ENCODE peak calls at places on chromosomes 13 and 19, in six cellular contexts. M, V, F, Y, B and S are unnamed samples.

GRCh38 chr19:4103073-4103418 is 20.9 kb downstream of the MAP2K2 start:
- DNase-seq in M (no peak), V (peak; percentile 48), F (peak; percentile 32), Y (no peak), B (no peak), S (no peak)

GRCh38 chr19:2727640-2727944 is 6.4 kb upstream of the DIRAS1 start:
- DNase-seq in M (no peak), V (no peak), F (no peak), Y (no peak), B (no peak), S (no peak)

GRCh38 chr13:30520571-30520970 is 54.8 kb upstream of the HMGB1 start:
- DNase-seq in M (no peak), V (no peak), F (peak; percentile 86), Y (no peak), B (no peak), S (no peak)

GRCh38 chr13:114140909-114141255 is 8.5 kb upstream of the RASA3 start:
- DNase-seq in M (peak; percentile 52), V (no peak), F (no peak), Y (no peak), B (no peak), S (peak; percentile 33)

GRCh38 chr13:72805663-72806341 is 23.9 kb downstream of the PIBF1 start:
- DNase-seq in M (no peak), V (no peak), F (no peak), Y (no peak), B (no peak), S (no peak)

GRCh38 chr13:110361365-110361911 is 54.4 kb downstream of the COL4A2 start:
- DNase-seq in M (no peak), V (peak; percentile 88), F (peak; percentile 60), Y (peak; percentile 67), B (no peak), S (no peak)

GRCh38 chr19:48874309-48875135 is 2.3 kb downstream of the PPP1R15A start:
- DNase-seq in M (peak; percentile 45), V (peak; percentile 67), F (peak; percentile 87), Y (peak; percentile 70), B (no peak), S (no peak)

GRCh38 chr19:31664997-31665396 is 315.8 kb upstream of the TSHZ3 start:
- DNase-seq in M (no peak), V (no peak), F (no peak), Y (no peak), B (no peak), S (no peak)

GRCh38 chr13:64810701-64811258 is 2419.4 kb downstream of the PCDH9 start:
- DNase-seq in M (no peak), V (no peak), F (peak; percentile 0), Y (peak; percentile 37), B (no peak), S (no peak)

GRCh38 chr13:79803939-79804487 is 323.1 kb downstream of the NDFIP2 start:
- DNase-seq in M (no peak), V (no peak), F (no peak), Y (no peak), B (no peak), S (no peak)

GRCh38 chr19:4987286-4987685 is 18.4 kb downstream of the KDM4B start:
- DNase-seq in M (no peak), V (no peak), F (peak; percentile 35), Y (no peak), B (no peak), S (no peak)

GRCh38 chr19:45323671-45324081 is 1.0 kb upstream of the CKM start:
- DNase-seq in M (no peak), V (no peak), F (no peak), Y (peak; percentile 26), B (no peak), S (no peak)

GRCh38 chr19:19451429-19452240 is 46.2 kb downstream of the GATAD2A start:
- DNase-seq in M (no peak), V (peak; percentile 12), F (peak; percentile 23), Y (no peak), B (no peak), S (peak; percentile 28)

GRCh38 chr19:29256516-29256915 is 43.6 kb upstream of the UQCRFS1 start:
- DNase-seq in M (no peak), V (no peak), F (no peak), Y (no peak), B (peak; percentile 21), S (no peak)

GRCh38 chr19:2613507-2614295 is 88.8 kb downstream of the GNG7 start:
- DNase-seq in M (peak; percentile 60), V (peak; percentile 59), F (peak; percentile 36), Y (peak; percentile 69), B (peak; percentile 77), S (peak; percentile 65)

GRCh38 chr19:38304866-38305429 is 897 bp downstream of the C19orf33 start:
- DNase-seq in M (no peak), V (no peak), F (no peak), Y (peak; percentile 64), B (peak; percentile 92), S (no peak)

GRCh38 chr19:33450689-33451088 is 70.9 kb downstream of the PEPD start:
- DNase-seq in M (no peak), V (peak; percentile 39), F (no peak), Y (no peak), B (no peak), S (no peak)

GRCh38 chr19:678791-679388 is 2.7 kb downstream of the FSTL3 start:
- DNase-seq in M (no peak), V (peak; percentile 55), F (no peak), Y (no peak), B (no peak), S (no peak)

GRCh38 chr19:37095859-37096258 is 17.6 kb downstream of the ZNF420 start:
- DNase-seq in M (no peak), V (no peak), F (no peak), Y (peak; percentile 2), B (no peak), S (no peak)

GRCh38 chr19:40144947-40145748 is 46.1 kb upstream of the MAP3K10 start:
- DNase-seq in M (no peak), V (no peak), F (no peak), Y (no peak), B (no peak), S (no peak)

GRCh38 chr13:20609145-20609544 is 42.2 kb downstream of the IFT88 start:
- DNase-seq in M (no peak), V (no peak), F (peak; percentile 89), Y (peak; percentile 74), B (no peak), S (no peak)

GRCh38 chr13:70835349-70835748 is 727.1 kb upstream of the KLHL1 start:
- DNase-seq in M (no peak), V (no peak), F (no peak), Y (no peak), B (no peak), S (no peak)

GRCh38 chr13:106109391-106109791 is 426.1 kb downstream of the EFNB2 start:
- DNase-seq in M (no peak), V (no peak), F (no peak), Y (peak; percentile 38), B (no peak), S (no peak)

GRCh38 chr19:38506723-38507550 is 73.4 kb downstream of the RYR1 start:
- DNase-seq in M (peak; percentile 84), V (peak; percentile 67), F (peak; percentile 59), Y (peak; percentile 64), B (peak; percentile 91), S (peak; percentile 85)

GRCh38 chr13:98416408-98416807 is 160.5 kb downstream of the STK24 start:
- DNase-seq in M (no peak), V (no peak), F (no peak), Y (no peak), B (peak; percentile 86), S (no peak)

GRCh38 chr13:100254002-100254401 is 165.1 kb downstream of the PCCA start:
- DNase-seq in M (no peak), V (no peak), F (peak; percentile 32), Y (no peak), B (no peak), S (no peak)

GRCh38 chr13:50055454-50055853 is 40.2 kb downstream of the KCNRG start:
- DNase-seq in M (no peak), V (no peak), F (no peak), Y (no peak), B (no peak), S (no peak)

GRCh38 chr19:17555929-17556813 is 722 bp downstream of the COLGALT1 start:
- DNase-seq in M (no peak), V (peak; percentile 87), F (peak; percentile 83), Y (peak; percentile 77), B (peak; percentile 90), S (peak; percentile 60)